ENCODE peak calls at places on chromosomes 7 and 10, in six cellular contexts. F, Y, H, T, J and E are unnamed samples. For H3K4me1, the result is how much of the 10 kb centered on the place peaks cover.

GRCh38 chr10:110852255-110852896 is 19.4 kb upstream of the PDCD4 start:
- DNase-seq in F (no peak), Y (peak), H (no peak), T (no peak), J (no peak), E (no peak)

GRCh38 chr7:115593111-115593510 is 437.5 kb downstream of the TFEC start:
- DNase-seq in F (no peak), Y (no peak), H (no peak), T (no peak), J (no peak), E (no peak)

GRCh38 chr7:157436763-157437480 is 100.1 kb downstream of the DNAJB6 start:
- DNase-seq in F (no peak), Y (no peak), H (no peak), T (no peak), J (no peak), E (peak)

GRCh38 chr7:132568962-132569361 is 7.3 kb downstream of the PLXNA4 start:
- DNase-seq in F (no peak), Y (no peak), H (no peak), T (no peak), J (no peak), E (no peak)

GRCh38 chr10:97689637-97690036 is 2.6 kb upstream of the AVPI1 start:
- DNase-seq in F (no peak), Y (no peak), H (no peak), T (no peak), J (peak), E (no peak)

GRCh38 chr10:99872367-99873162 is 90.1 kb downstream of the ABCC2 start:
- DNase-seq in F (no peak), Y (no peak), H (no peak), T (no peak), J (no peak), E (no peak)

GRCh38 chr10:56096226-56096517 is 264.9 kb downstream of the ZWINT start:
- DNase-seq in F (no peak), Y (no peak), H (no peak), T (no peak), J (no peak), E (no peak)

GRCh38 chr7:139035588-139036353 is at the start of gene ZC3HAV1L:
- DNase-seq in F (peak), Y (peak), H (no peak), T (peak), J (peak), E (peak)

GRCh38 chr7:96136600-96137239 is 185.2 kb downstream of the SLC25A13 start:
- DNase-seq in F (no peak), Y (no peak), H (no peak), T (no peak), J (no peak), E (no peak)

GRCh38 chr7:21371371-21371770 is 56.5 kb upstream of the SP4 start:
- DNase-seq in F (no peak), Y (no peak), H (no peak), T (no peak), J (no peak), E (no peak)

GRCh38 chr7:47624660-47625059 is 42.7 kb upstream of the TNS3 start:
- DNase-seq in F (no peak), Y (no peak), H (no peak), T (no peak), J (no peak), E (no peak)

GRCh38 chr7:127928852-127929251 is 102.4 kb downstream of the LRRC4 start:
- DNase-seq in F (no peak), Y (no peak), H (no peak), T (no peak), J (no peak), E (no peak)
- H3K4me1 ChIP-seq in F (under half), Y (under half), H (under half), T (under half), J (under half), E (under half)

GRCh38 chr7:23893942-23894890 is 184.2 kb downstream of the STK31 start:
- DNase-seq in F (no peak), Y (no peak), H (no peak), T (no peak), J (no peak), E (no peak)
- H3K27ac ChIP-seq in F (no peak), Y (no peak), H (no peak), T (no peak), J (no peak), E (no peak)

DNA sequence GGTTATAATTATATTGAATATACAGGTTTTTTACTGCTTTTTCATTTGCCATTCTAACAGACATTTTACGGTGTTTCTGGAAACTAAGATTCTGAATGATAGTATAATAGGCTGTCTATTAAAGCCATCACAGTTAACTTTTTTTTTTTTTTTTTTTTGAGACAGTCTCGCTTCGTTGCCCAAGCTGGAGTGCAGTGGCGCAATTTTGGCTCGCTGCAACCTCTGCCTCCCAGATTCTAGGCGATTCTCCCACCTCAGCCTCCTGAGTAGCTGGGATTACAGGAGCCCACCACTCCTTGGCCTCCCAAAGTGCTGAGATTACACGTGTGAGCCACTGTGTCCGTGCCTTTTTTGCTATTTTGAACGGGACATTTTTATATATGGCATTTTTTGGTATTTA is 4.4 kb downstream of the TDRD1 start:
- DNase-seq in F (no peak), Y (no peak), H (no peak), T (no peak), J (no peak), E (no peak)
- H3K4me1 ChIP-seq in F (under half), Y (under half), H (under half), T (under half), J (under half), E (under half)

DNA sequence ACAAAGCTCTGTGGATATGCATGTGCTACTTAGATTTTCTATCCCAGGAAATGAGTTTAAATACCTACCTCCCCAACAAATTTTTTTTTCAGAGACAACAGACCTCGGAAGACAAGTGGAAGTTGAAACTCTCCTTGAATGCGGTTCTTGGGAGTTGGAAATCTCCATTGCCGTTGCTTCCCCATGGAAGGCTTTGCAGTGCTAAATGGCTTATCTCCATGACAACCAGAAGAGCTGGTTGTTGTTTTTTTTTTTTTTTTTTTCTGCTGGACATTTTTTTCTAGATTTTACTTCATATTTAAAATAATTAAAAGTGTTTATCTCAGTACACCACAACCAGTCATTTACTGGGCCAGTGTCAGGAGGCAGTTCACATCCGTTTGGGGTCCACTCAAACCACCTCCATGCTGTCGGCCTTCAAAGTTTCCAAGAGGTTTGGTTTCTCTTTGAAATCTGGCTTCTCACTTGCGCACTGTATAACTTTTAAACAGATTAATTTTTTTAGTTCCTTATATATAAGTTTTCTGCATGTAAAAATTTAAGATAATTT is 348.5 kb upstream of the PRKCQ start:
- DNase-seq in F (no peak), Y (no peak), H (no peak), T (no peak), J (no peak), E (no peak)
- H3K27ac ChIP-seq in F (no peak), Y (no peak), H (no peak), T (no peak), J (peak), E (peak)

DNA sequence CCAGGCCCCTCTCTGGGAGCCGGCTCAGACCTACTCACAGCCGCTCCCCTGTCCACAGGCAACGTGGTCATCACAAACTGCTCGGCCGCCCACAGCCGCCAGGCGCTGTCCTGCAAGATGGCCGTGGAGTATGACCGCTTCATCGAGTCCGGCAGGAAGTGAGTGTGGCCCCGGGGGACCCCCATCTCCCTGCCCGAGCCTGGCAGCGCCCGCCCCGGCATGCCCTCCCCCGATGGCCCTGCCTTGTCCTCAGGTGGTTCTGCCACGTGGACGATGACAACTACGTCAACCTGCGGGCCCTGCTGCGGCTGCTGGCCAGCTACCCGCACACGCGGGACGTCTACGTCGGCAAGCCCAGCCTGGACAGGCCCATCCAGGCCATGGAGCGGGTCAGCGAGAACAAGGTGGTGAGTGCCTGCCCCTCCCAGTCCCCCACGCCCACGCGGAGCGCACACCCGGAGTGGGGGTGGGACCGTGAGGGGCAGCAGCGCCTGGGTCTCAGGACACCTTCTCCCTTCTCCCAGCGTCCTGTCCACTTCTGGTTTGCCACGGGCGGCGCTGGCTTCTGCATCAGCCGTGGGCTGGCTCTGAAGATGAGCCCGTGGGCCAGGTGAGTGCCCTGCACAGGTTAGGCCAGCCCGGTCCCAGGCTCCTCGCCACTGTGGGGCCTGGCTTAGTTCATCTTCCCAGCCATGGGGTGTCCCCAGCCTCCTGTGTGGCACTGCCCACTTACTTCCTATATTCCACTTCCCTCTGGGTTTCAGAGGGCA is 5.8 kb downstream of the LFNG start:
- DNase-seq in F (no peak), Y (no peak), H (no peak), T (no peak), J (no peak), E (peak)
- H3K4me1 ChIP-seq in F (under half), Y (under half), H (under half), T (under half), J (half or more), E (half or more)

DNA sequence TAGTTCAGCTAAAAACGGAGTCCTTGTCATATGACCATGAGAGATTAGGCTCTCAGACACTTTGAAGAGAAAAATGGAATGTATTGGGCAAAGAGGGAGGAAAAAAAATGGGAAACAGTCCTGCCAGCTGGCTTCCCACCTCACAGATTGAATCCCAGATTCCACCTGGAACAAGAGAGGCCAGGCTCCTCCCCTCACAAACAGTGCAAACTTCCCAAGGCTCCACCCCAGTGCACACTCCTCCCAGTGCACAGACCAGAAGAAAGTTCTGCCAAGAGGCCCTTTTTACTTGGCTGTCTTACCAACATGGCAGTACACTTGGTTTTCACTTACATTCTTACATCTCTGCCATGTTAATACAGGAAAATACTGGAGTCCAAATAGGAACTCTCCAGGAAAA is 202.3 kb downstream of the AHR start:
- DNase-seq in F (no peak), Y (no peak), H (no peak), T (no peak), J (no peak), E (no peak)
- H3K27ac ChIP-seq in F (no peak), Y (no peak), H (no peak), T (no peak), J (no peak), E (no peak)